ENCODE peak calls at places on chromosomes 3 and 15, in four cellular contexts. X is left cardiac atrium, L is NCI-H2171 treated with DMSO at 0.1 percent for 48 hours, S is right lobe of liver. N is an unnamed sample.
A peak's percentile ranks its signal among the peaks of the same experiment; 100 is the strongest.

GRCh38 chr3:176347424-176348146 is 849.7 kb downstream of the TBL1XR1 start:
- DNase-seq in X (no peak), S (no peak), L (no peak), N (no peak)

GRCh38 chr15:91586542-91586941 is 267.0 kb upstream of the SLCO3A1 start:
- DNase-seq in X (no peak), S (no peak), L (no peak), N (no peak)

GRCh38 chr3:151895478-151895877 is 22.0 kb downstream of the SUCNR1 start:
- DNase-seq in X (no peak), L (no peak), S (no peak), N (no peak)

GRCh38 chr15:45948226-45948625 is 313.4 kb downstream of the SQOR start:
- DNase-seq in S (no peak), L (no peak), X (no peak), N (no peak)

GRCh38 chr15:44545934-44546802 is 9.2 kb downstream of the EIF3J start:
- DNase-seq in S (no peak), X (no peak), L (no peak), N (no peak)

GRCh38 chr15:41940441-41940857 is 31.9 kb downstream of the EHD4 start:
- DNase-seq in S (no peak), L (no peak), X (no peak), N (no peak)

GRCh38 chr15:66851226-66852063 is 149.4 kb downstream of the SMAD6 start:
- DNase-seq in S (peak; percentile 82), L (peak; percentile 80), X (peak; percentile 90), N (peak; percentile 71)

GRCh38 chr3:111531446-111531845 is 10.6 kb upstream of the CD96 start:
- DNase-seq in X (no peak), L (no peak), S (no peak), N (no peak)

GRCh38 chr15:71121442-71121841 is 6.2 kb downstream of the THSD4 start:
- DNase-seq in X (no peak), L (no peak), S (no peak), N (no peak)

GRCh38 chr3:107855710-107856109 is 235.1 kb downstream of the CD47 start:
- DNase-seq in L (no peak), S (no peak), X (no peak), N (no peak)

GRCh38 chr15:28022961-28023360 is 76.2 kb downstream of the OCA2 start:
- DNase-seq in X (no peak), S (no peak), L (no peak), N (no peak)

GRCh38 chr15:90047956-90048575 is 46.9 kb downstream of the ZNF710 start:
- DNase-seq in L (no peak), X (no peak), S (peak; percentile 58), N (peak; percentile 77)

GRCh38 chr3:151446002-151446340 is 14.9 kb downstream of the IGSF10 start:
- DNase-seq in L (no peak), X (no peak), S (no peak), N (no peak)

GRCh38 chr15:90774731-90775521 is 57.8 kb downstream of the BLM start:
- DNase-seq in X (no peak), L (no peak), S (no peak), N (no peak)

GRCh38 chr3:166447513-166447912 is 610.3 kb upstream of the BCHE start:
- DNase-seq in S (no peak), L (no peak), X (no peak), N (no peak)

GRCh38 chr15:98062869-98063268 is 102.4 kb downstream of the ARRDC4 start:
- DNase-seq in L (no peak), X (no peak), S (no peak), N (no peak)

GRCh38 chr3:172938788-172939187 is 188.3 kb downstream of the ECT2 start:
- DNase-seq in S (no peak), L (no peak), X (no peak), N (no peak)

GRCh38 chr15:75360391-75360790 is 8.0 kb downstream of the MAN2C1 start:
- DNase-seq in L (no peak), X (no peak), S (no peak), N (no peak)

GRCh38 chr3:12437861-12438260 is 46.4 kb upstream of the TSEN2 start:
- DNase-seq in X (no peak), L (no peak), S (no peak), N (no peak)

N was measured in pancreas.